ENCODE peak calls at places on chromosomes 11 and 22, in ten cellular contexts. I is endothelial cell, G is osteocyte, B is fibroblast of mammary gland, L is fibroblast of pulmonary artery, M is WTC11, N is bronchial epithelial cell, A is Peyer's patch, T is glutamatergic neuron, P is stomach. J is an unnamed sample.

GRCh38 chr11:123168955-123169484 is 26.0 kb downstream of the CLMP start:
- DNase-seq in I (no peak), G (no peak), B (no peak), L (no peak), M (no peak), N (no peak), A (no peak), T (peak), P (no peak), J (no peak)

GRCh38 chr22:32555546-32555945 is 80.9 kb downstream of the FBXO7 start:
- DNase-seq in I (no peak), G (no peak), B (no peak), L (no peak), M (no peak), N (no peak), A (peak), T (no peak), P (no peak), J (no peak)

GRCh38 chr11:66543263-66544107 is 2.4 kb downstream of the ZDHHC24 start:
- DNase-seq in I (peak), G (no peak), B (peak), L (peak), M (peak), N (no peak), A (peak), T (peak), P (peak), J (peak)

GRCh38 chr11:28040384-28040783 is 67.6 kb downstream of the KIF18A start:
- DNase-seq in I (no peak), G (no peak), B (no peak), L (no peak), M (no peak), N (no peak), A (no peak), T (no peak), P (no peak), J (no peak)

GRCh38 chr11:125350206-125351044 is 145.6 kb downstream of the FEZ1 start:
- DNase-seq in I (no peak), G (no peak), B (no peak), L (no peak), M (no peak), N (no peak), A (no peak), T (no peak), P (no peak), J (no peak)

GRCh38 chr11:86473991-86474833 is 99.5 kb downstream of the CCDC81 start:
- DNase-seq in I (no peak), G (no peak), B (peak), L (peak), M (no peak), N (peak), A (no peak), T (no peak), P (no peak), J (no peak)

GRCh38 chr11:42521994-42522393 is 789.8 kb upstream of the API5 start:
- DNase-seq in I (no peak), G (no peak), B (peak), L (peak), M (no peak), N (no peak), A (no peak), T (no peak), P (no peak), J (no peak)

GRCh38 chr11:12569499-12570040 is 104.7 kb upstream of the TEAD1 start:
- DNase-seq in I (no peak), G (no peak), B (peak), L (peak), M (no peak), N (no peak), A (no peak), T (no peak), P (no peak), J (no peak)

GRCh38 chr11:1889941-1890855 is 1.5 kb downstream of the PRR33 start:
- DNase-seq in I (no peak), G (no peak), B (no peak), L (no peak), M (no peak), N (no peak), A (no peak), T (no peak), P (no peak), J (no peak)

GRCh38 chr11:289706-290620 is 1.0 kb downstream of the PGGHG start:
- DNase-seq in I (no peak), G (no peak), B (no peak), L (no peak), M (peak), N (no peak), A (peak), T (no peak), P (no peak), J (no peak)

GRCh38 chr22:30265851-30266444 is 703 bp downstream of the OSM start:
- DNase-seq in I (no peak), G (no peak), B (peak), L (no peak), M (no peak), N (no peak), A (peak), T (no peak), P (peak), J (no peak)

GRCh38 chr11:110301032-110301431 is 4.6 kb upstream of the RDX start:
- DNase-seq in I (no peak), G (no peak), B (no peak), L (no peak), M (peak), N (no peak), A (no peak), T (no peak), P (no peak), J (no peak)

GRCh38 chr11:111365722-111366559 is 13.1 kb downstream of the POU2AF1 start:
- DNase-seq in I (no peak), G (no peak), B (no peak), L (no peak), M (no peak), N (no peak), A (no peak), T (no peak), P (no peak), J (no peak)

GRCh38 chr11:115396533-115396932 is 107.7 kb downstream of the CADM1 start:
- DNase-seq in I (no peak), G (no peak), B (no peak), L (no peak), M (no peak), N (no peak), A (no peak), T (no peak), P (no peak), J (no peak)

GRCh38 chr11:46345131-46345597 is 2.1 kb upstream of the DGKZ start:
- DNase-seq in I (peak), G (no peak), B (no peak), L (no peak), M (peak), N (peak), A (peak), T (peak), P (no peak), J (no peak)

GRCh38 chr11:74282863-74283484 is 28.5 kb downstream of the P4HA3 start:
- DNase-seq in I (no peak), G (no peak), B (peak), L (peak), M (no peak), N (no peak), A (no peak), T (no peak), P (no peak), J (no peak)

GRCh38 chr11:117444256-117445096 is 116.8 kb downstream of the CEP164 start:
- DNase-seq in I (no peak), G (no peak), B (no peak), L (no peak), M (no peak), N (no peak), A (no peak), T (no peak), P (no peak), J (no peak)

GRCh38 chr22:35113341-35113740 is 47.4 kb downstream of the ISX start:
- DNase-seq in I (no peak), G (no peak), B (no peak), L (no peak), M (no peak), N (no peak), A (no peak), T (no peak), P (no peak), J (no peak)

GRCh38 chr11:79400717-79401330 is 40.0 kb downstream of the TENM4 start:
- DNase-seq in I (peak), G (no peak), B (peak), L (peak), M (peak), N (peak), A (no peak), T (peak), P (peak), J (peak)

GRCh38 chr11:61893981-61894380 is 2.6 kb upstream of the FADS3 start:
- DNase-seq in I (no peak), G (no peak), B (peak), L (peak), M (no peak), N (peak), A (no peak), T (no peak), P (no peak), J (no peak)

GRCh38 chr22:17303840-17304779 is 65.2 kb upstream of the CECR2 start:
- DNase-seq in I (no peak), G (no peak), B (no peak), L (no peak), M (no peak), N (no peak), A (peak), T (no peak), P (peak), J (no peak)

GRCh38 chr11:134712228-134713145 is 300.4 kb upstream of the B3GAT1 start:
- DNase-seq in I (no peak), G (no peak), B (no peak), L (no peak), M (no peak), N (no peak), A (no peak), T (no peak), P (no peak), J (no peak)

GRCh38 chr11:64875369-64876225 is 2.8 kb downstream of the EHD1 start:
- DNase-seq in I (no peak), G (no peak), B (no peak), L (no peak), M (no peak), N (no peak), A (no peak), T (no peak), P (no peak), J (no peak)

GRCh38 chr22:44237290-44237689 is 56.6 kb downstream of the PARVG start:
- DNase-seq in I (no peak), G (no peak), B (no peak), L (no peak), M (no peak), N (no peak), A (no peak), T (no peak), P (no peak), J (no peak)

GRCh38 chr11:20021771-20022362 is 138.4 kb downstream of the DBX1 start:
- DNase-seq in I (no peak), G (no peak), B (no peak), L (no peak), M (peak), N (no peak), A (no peak), T (no peak), P (no peak), J (no peak)

GRCh38 chr11:112051768-112052167 is 22.0 kb downstream of the PIH1D2 start:
- DNase-seq in I (no peak), G (no peak), B (no peak), L (no peak), M (no peak), N (no peak), A (no peak), T (no peak), P (no peak), J (no peak)

GRCh38 chr11:96098511-96099241 is 174.8 kb upstream of the MTMR2 start:
- DNase-seq in I (no peak), G (no peak), B (peak), L (peak), M (no peak), N (peak), A (no peak), T (no peak), P (no peak), J (no peak)

DNA sequence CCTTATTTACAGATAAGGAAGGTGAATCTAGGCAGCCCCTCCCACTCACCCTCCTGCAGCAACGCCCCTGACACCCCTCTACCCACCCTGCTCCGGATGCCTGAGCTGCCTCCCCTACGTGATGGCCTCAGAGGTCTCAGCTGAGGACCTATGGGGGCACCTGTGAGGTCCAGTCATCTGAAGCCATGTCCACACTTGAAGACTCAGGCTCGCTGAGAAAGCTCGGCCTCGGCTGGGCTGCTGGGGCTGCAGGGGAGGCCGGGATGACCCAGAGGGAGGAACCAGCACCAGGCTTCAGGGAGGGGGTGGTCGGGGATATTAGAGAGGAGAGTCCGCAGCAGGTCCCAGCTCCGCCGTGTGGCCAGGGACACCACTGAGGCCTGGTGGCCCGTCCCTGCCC is 92.8 kb downstream of the BRD1 start:
- DNase-seq in I (no peak), G (no peak), B (no peak), L (no peak), M (no peak), N (no peak), A (peak), T (no peak), P (peak), J (no peak)
- TF ChIP-seq CTCF in I (no peak), G (no peak), B (no peak), L (no peak), M (no peak), N (no peak), A (no peak), T (no peak), P (no peak), J (no peak)

GRCh38 chr22:19948057-19948760 is 6.6 kb upstream of the TXNRD2 start:
- DNase-seq in I (no peak), G (no peak), B (no peak), L (no peak), M (no peak), N (no peak), A (no peak), T (no peak), P (no peak), J (no peak)
- TF ChIP-seq CTCF in I (peak), G (peak), B (no peak), L (no peak), M (no peak), N (no peak), A (peak), T (peak), P (peak), J (no peak)

GRCh38 chr11:34269694-34270245 is 88.0 kb downstream of the ABTB2 start:
- DNase-seq in I (no peak), G (no peak), B (no peak), L (no peak), M (no peak), N (no peak), A (no peak), T (no peak), P (no peak), J (no peak)
- TF ChIP-seq CTCF in I (no peak), G (no peak), B (no peak), L (no peak), M (no peak), N (no peak), A (no peak), T (no peak), P (no peak), J (no peak)

GRCh38 chr11:58923300-58923788 is 15.9 kb upstream of the GLYATL1 start:
- DNase-seq in I (no peak), G (no peak), B (peak), L (peak), M (peak), N (peak), A (no peak), T (no peak), P (no peak), J (no peak)
- TF ChIP-seq CTCF in I (no peak), G (peak), B (peak), L (peak), M (no peak), N (peak), A (peak), T (no peak), P (peak), J (peak)

GRCh38 chr22:42910221-42910942 is 53.3 kb upstream of the ARFGAP3 start:
- DNase-seq in I (no peak), G (no peak), B (no peak), L (no peak), M (no peak), N (no peak), A (no peak), T (no peak), P (no peak), J (no peak)
- TF ChIP-seq CTCF in I (no peak), G (no peak), B (no peak), L (no peak), M (no peak), N (no peak), A (no peak), T (no peak), P (no peak), J (no peak)

GRCh38 chr11:113725411-113725810 is 19.3 kb upstream of the TMPRSS5 start:
- DNase-seq in I (no peak), G (no peak), B (no peak), L (no peak), M (no peak), N (no peak), A (no peak), T (no peak), P (no peak), J (no peak)
- TF ChIP-seq CTCF in I (no peak), G (no peak), B (no peak), L (no peak), M (no peak), N (no peak), A (no peak), T (no peak), P (no peak), J (no peak)

GRCh38 chr11:60498853-60499252 is 6.3 kb downstream of the MS4A12 start:
- DNase-seq in I (no peak), G (no peak), B (no peak), L (no peak), M (no peak), N (no peak), A (peak), T (no peak), P (no peak), J (no peak)

GRCh38 chr11:60492488-60493009 is at the start of gene MS4A12:
- DNase-seq in I (no peak), G (no peak), B (no peak), L (no peak), M (no peak), N (no peak), A (no peak), T (no peak), P (no peak), J (no peak)

GRCh38 chr11:60498399-60498798 is 5.8 kb downstream of the MS4A12 start:
- DNase-seq in I (no peak), G (no peak), B (no peak), L (no peak), M (no peak), N (no peak), A (no peak), T (no peak), P (no peak), J (no peak)

DNA sequence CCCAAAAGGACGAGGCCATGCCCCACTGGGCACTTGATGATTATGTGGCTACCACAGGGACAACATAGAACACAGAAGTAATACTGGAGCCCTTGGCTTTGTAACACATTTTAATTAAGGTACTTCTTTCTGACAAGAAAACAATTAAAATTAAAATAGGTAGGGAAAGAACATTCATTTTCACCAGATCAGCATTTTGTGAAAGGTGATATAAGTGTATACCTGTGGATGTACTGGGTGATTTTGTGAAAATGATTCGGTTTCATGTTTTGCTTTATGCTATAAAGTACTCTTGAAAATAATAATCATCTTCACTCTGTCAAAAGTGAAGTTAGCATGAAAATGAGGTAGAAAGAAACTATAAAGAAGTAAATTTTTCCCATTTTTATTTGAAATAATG is 876 bp downstream of the MS4A12 start:
- DNase-seq in I (no peak), G (no peak), B (no peak), L (no peak), M (no peak), N (no peak), A (no peak), T (no peak), P (no peak), J (no peak)
- TF ChIP-seq CTCF in I (no peak), G (no peak), B (no peak), L (no peak), M (no peak), N (no peak), A (no peak), T (no peak), P (no peak), J (no peak)

GRCh38 chr22:25777870-25778269 is 35.9 kb downstream of the MYO18B start:
- DNase-seq in I (peak), G (no peak), B (peak), L (peak), M (no peak), N (peak), A (peak), T (no peak), P (no peak), J (peak)
- TF ChIP-seq CTCF in I (no peak), G (peak), B (peak), L (peak), M (no peak), N (peak), A (no peak), T (no peak), P (no peak), J (peak)

DNA sequence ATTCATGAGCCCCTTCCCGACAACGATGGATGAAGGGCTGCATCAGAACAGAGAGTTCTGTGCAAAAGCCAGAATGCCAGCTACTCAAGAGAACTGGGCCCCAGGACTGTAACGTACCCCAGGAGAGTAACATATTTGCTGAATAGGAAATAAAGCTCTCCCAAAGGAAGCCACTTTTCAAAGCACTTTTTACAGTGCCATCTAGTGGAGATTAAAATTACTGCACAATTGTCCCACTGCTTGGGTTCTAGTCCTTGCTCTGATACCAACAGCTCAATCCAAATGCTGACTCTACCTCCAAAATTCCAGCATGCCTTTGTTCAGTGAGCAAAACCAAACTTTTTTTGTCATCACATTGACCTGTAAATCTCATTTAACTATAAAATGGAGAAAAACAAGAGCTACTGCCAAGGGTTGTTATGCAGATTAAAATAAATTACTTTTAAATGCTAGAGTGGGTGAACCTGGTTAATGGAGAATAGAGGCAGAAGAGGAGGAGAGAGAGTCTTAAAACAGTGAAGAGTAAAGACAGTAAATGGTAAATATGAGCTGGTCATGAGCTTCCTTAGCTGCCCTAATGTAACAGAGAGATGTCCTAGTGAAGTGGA is 87.6 kb upstream of the FSHB start:
- DNase-seq in I (peak), G (no peak), B (peak), L (peak), M (no peak), N (peak), A (no peak), T (no peak), P (no peak), J (peak)
- TF ChIP-seq CTCF in I (peak), G (peak), B (peak), L (peak), M (peak), N (peak), A (peak), T (peak), P (peak), J (peak)